ENCODE peak calls at places on chromosomes 2 and 18, in six cellular contexts. B, T, D, L, G and N are unnamed samples.

GRCh38 chr2:22817197-22817596 is 567.8 kb upstream of the KLHL29 start:
- DNase-seq in G (no peak), L (no peak), D (no peak), B (no peak), T (no peak), N (no peak)

GRCh38 chr2:160241251-160242137 is 41.4 kb upstream of the ITGB6 start:
- DNase-seq in D (peak; percentile 65), G (no peak), T (peak; percentile 65), B (peak; percentile 87), L (no peak), N (no peak)

GRCh38 chr2:182951948-182952663 is 85.7 kb upstream of the FRZB start:
- DNase-seq in D (no peak), L (no peak), T (no peak), G (no peak), B (no peak), N (no peak)

GRCh38 chr2:161710131-161710915 is 86.1 kb downstream of the SLC4A10 start:
- DNase-seq in B (no peak), L (no peak), D (no peak), G (no peak), T (no peak), N (no peak)

GRCh38 chr2:240505946-240506345 is 51.8 kb downstream of the ANKMY1 start:
- DNase-seq in G (no peak), L (no peak), B (peak; percentile 45), D (no peak), T (no peak), N (no peak)

GRCh38 chr2:180385601-180386201 is 378.6 kb upstream of the CWC22 start:
- DNase-seq in T (no peak), L (no peak), D (no peak), B (no peak), G (no peak), N (no peak)

GRCh38 chr2:52117299-52117698 is 1085.4 kb upstream of the NRXN1 start:
- DNase-seq in G (no peak), D (no peak), B (no peak), T (no peak), L (no peak), N (no peak)

GRCh38 chr2:1227289-1227900 is 185.9 kb upstream of the TPO start:
- DNase-seq in T (no peak), G (no peak), D (no peak), B (peak; percentile 78), L (no peak), N (no peak)

GRCh38 chr2:189541591-189541990 is 39.0 kb downstream of the SLC40A1 start:
- DNase-seq in T (no peak), D (no peak), L (no peak), B (no peak), G (no peak), N (no peak)

GRCh38 chr2:43748333-43748732 is 25.5 kb upstream of the DYNC2LI1 start:
- DNase-seq in B (no peak), G (no peak), T (no peak), D (no peak), L (no peak), N (no peak)

GRCh38 chr2:106953236-106953635 is 67.3 kb upstream of the ST6GAL2 start:
- DNase-seq in T (no peak), G (no peak), B (no peak), D (no peak), L (no peak), N (no peak)

GRCh38 chr18:72114801-72115594 is 429.1 kb downstream of the CBLN2 start:
- DNase-seq in B (no peak), L (no peak), T (no peak), D (no peak), G (no peak), N (no peak)

GRCh38 chr2:165927353-165927752 is 26.2 kb downstream of the TTC21B start:
- DNase-seq in B (no peak), D (no peak), L (no peak), T (no peak), G (no peak), N (no peak)

GRCh38 chr18:6747646-6748045 is 18.1 kb downstream of the ARHGAP28 start:
- DNase-seq in B (no peak), G (no peak), D (no peak), L (no peak), T (no peak), N (no peak)

GRCh38 chr2:3613524-3613905 is 18.6 kb downstream of the COLEC11 start:
- DNase-seq in G (no peak), T (no peak), B (no peak), L (no peak), D (no peak), N (no peak)

GRCh38 chr2:65737452-65738011 is 305.1 kb upstream of the SPRED2 start:
- DNase-seq in T (no peak), B (no peak), D (no peak), L (no peak), G (no peak), N (no peak)

GRCh38 chr2:32772623-32773221 is 144.9 kb downstream of the TTC27 start:
- DNase-seq in B (no peak), G (no peak), L (peak; percentile 79), T (no peak), D (no peak), N (peak; percentile 20)

GRCh38 chr18:77063256-77063655 is 69.3 kb downstream of the MBP start:
- DNase-seq in G (no peak), T (no peak), D (peak; percentile 69), L (no peak), B (no peak), N (no peak)

GRCh38 chr2:6957031-6957714 is 40.0 kb downstream of the RNF144A start:
- DNase-seq in T (no peak), L (no peak), G (no peak), B (no peak), D (no peak), N (no peak)

GRCh38 chr18:74533666-74534065 is 634 bp upstream of the CNDP1 start:
- DNase-seq in G (no peak), T (no peak), L (no peak), D (no peak), B (peak; percentile 20), N (no peak)

GRCh38 chr2:95289251-95289650 is 7.9 kb upstream of the KCNIP3 start:
- DNase-seq in G (no peak), T (no peak), D (no peak), B (no peak), L (no peak), N (no peak)

GRCh38 chr18:80067321-80067720 is 33.1 kb downstream of the RBFA start:
- DNase-seq in L (no peak), T (no peak), B (no peak), G (no peak), D (no peak), N (no peak)

GRCh38 chr2:45241061-45241561 is 231.9 kb upstream of the SIX2 start:
- DNase-seq in T (no peak), L (no peak), D (no peak), G (no peak), B (no peak), N (no peak)

GRCh38 chr2:153935511-153935910 is 63.8 kb downstream of the GALNT13 start:
- DNase-seq in D (no peak), B (no peak), L (no peak), G (no peak), T (no peak), N (no peak)

DNA sequence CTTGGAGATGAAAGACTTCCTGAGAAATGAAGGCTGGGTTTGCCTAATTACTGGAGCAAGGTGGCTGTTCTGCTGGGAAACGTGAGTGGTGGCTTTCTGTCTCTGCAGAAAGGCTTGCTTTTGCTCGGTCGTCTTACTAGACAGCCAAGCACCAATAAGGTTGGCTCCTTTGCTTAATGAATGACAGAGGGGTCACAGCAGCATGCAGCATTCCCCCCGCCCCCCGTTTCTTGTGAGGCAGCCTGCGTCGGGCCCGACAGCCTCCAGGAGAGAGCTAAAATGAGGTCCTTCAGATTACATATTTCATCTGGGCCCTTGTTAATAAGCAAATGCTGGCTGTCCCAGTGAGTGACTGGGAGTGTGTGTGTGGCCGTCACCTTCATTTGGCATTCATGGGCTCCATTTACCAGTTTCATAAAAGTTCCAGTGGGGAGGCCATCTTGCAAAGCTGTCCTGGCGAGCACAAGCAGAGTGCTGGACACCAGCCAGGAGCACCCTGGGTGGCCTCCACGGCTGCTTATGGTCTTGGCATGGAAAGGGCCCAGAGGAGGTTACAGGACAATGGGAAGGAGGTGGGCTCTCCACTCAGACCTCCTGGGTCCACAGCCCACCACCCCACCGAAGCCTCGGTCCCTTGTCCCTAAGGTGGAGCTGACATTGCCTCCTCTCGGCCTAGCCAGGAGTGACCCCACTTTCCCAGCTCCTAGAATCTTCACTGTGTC is 37.2 kb downstream of the ODC1 start:
- DNase-seq in L (no peak), T (no peak), D (no peak), G (no peak), B (no peak), N (no peak)
- H3K4me3 ChIP-seq in L (no peak overlapping the region), T (no peak overlapping the region), D (no peak overlapping the region), G (no peak overlapping the region), B (no peak overlapping the region), N (no peak overlapping the region)

DNA sequence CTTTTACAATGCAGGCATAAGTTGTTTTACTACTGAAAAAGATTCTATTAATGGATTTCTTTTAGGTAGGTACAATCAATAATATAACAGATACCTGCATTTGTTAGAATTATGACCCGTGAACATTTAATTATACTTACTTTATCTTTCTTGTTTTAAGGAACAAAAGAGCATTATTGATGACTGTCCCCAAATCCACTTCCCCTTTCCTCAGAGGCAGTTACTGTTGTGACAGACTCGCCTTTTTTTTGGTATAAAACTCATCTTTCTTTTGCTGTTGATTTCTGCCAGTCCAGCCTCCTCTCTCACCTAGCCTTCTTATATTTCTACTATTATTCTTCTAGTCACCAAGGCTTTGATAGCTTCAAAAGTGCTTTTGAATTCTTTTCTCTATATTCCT is 12.1 kb downstream of the ACTR3 start:
- DNase-seq in L (no peak), B (no peak), G (no peak), T (no peak), D (no peak), N (no peak)
- H3K4me1 ChIP-seq in L (no peaks in the 10 kb centered on the region), B (peaks cover 8% of the 10 kb centered on the region), G (peaks cover 68% of the 10 kb centered on the region), T (peaks cover 3% of the 10 kb centered on the region), D (peaks cover 56% of the 10 kb centered on the region), N (no peaks in the 10 kb centered on the region)

GRCh38 chr18:52136532-52136931 is 203.5 kb upstream of the DCC start:
- DNase-seq in L (no peak), D (no peak), G (no peak), T (no peak), B (no peak), N (no peak)

GRCh38 chr18:52131845-52132244 is 208.2 kb upstream of the DCC start:
- DNase-seq in L (no peak), G (no peak), B (no peak), T (no peak), D (no peak), N (no peak)

GRCh38 chr18:52130621-52131020 is 209.4 kb upstream of the DCC start:
- DNase-seq in B (no peak), G (no peak), L (no peak), D (no peak), T (no peak), N (no peak)
- H3K9me3 ChIP-seq in B (no peaks in the 10 kb centered on the region), G (no peaks in the 10 kb centered on the region), L (no peaks in the 10 kb centered on the region), D (no peaks in the 10 kb centered on the region), T (peaks cover 6% of the 10 kb centered on the region), N (no peaks in the 10 kb centered on the region)

DNA sequence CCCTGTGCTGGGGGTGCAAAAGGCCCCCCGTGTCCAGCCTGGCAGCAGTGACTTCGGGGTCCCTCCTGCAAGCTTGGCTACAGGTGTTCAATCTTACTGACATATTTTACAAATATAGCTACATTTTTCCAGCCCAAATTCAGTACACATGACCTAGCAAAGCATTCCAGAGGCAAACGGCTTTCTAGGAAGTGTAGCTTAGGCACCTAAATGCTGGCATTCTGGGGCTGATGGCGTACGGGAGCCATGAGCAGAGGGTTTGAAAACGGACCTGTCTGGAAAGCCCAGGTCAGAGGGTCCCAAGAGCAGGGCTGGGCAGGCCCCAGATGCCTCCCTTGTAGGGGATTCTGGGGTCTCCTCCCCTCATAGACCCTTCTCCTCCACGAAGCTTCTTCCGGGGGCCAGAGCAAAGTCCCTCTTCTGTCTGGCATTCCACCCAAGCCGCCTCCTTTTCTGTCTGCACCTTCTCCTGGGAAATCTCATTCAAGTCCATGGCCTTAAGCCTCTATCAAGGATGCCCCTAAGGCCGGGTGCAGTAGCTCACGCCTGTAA is 63.3 kb upstream of the ASAP2 start:
- DNase-seq in L (no peak), G (no peak), B (peak; percentile 46), T (no peak), D (no peak), N (no peak)
- H3K4me3 ChIP-seq in L (peak overlapping the region; percentile 41), G (peak overlapping the region; percentile 8), B (no peak overlapping the region), T (peak overlapping the region; percentile 2), D (peak overlapping the region; percentile 9), N (no peak overlapping the region)